ENCODE peak calls at places on chromosome 9, in nine cellular contexts. C, J, E, L, G, W, V, K and F are unnamed samples.

GRCh38 chr9:137051145-137051724 is 2.6 kb downstream of the ENTPD2 start:
- DNase-seq in C (no peak), J (no peak), E (no peak), L (no peak), G (no peak), W (no peak), V (no peak), K (no peak), F (no peak)

GRCh38 chr9:79986437-79986836 is 414.7 kb downstream of the TLE4 start:
- DNase-seq in C (no peak), J (no peak), E (no peak), L (no peak), G (no peak), W (no peak), V (no peak), K (no peak), F (no peak)

GRCh38 chr9:10605388-10605787 is 7.4 kb downstream of the PTPRD start:
- DNase-seq in C (no peak), J (no peak), E (no peak), L (no peak), G (no peak), W (no peak), V (no peak), K (no peak), F (no peak)

GRCh38 chr9:121483049-121483448 is 16.6 kb downstream of the GGTA1 start:
- DNase-seq in C (no peak), J (no peak), E (no peak), L (no peak), G (no peak), W (no peak), V (no peak), K (no peak), F (no peak)

GRCh38 chr9:4946937-4947336 is 38.1 kb upstream of the JAK2 start:
- DNase-seq in C (no peak), J (no peak), E (no peak), L (no peak), G (no peak), W (no peak), V (no peak), K (no peak), F (no peak)

GRCh38 chr9:110058304-110058953 is 149.5 kb downstream of the C9orf152 start:
- DNase-seq in C (no peak), J (peak; percentile 82), E (no peak), L (no peak), G (peak; percentile 61), W (peak; percentile 35), V (no peak), K (peak; percentile 38), F (no peak)

GRCh38 chr9:130834371-130835311 is at the start of gene ABL1:
- DNase-seq in C (peak; percentile 44), J (peak; percentile 96), E (no peak), L (peak; percentile 85), G (peak; percentile 82), W (peak; percentile 84), V (no peak), K (peak; percentile 24), F (no peak)

GRCh38 chr9:105341784-105342183 is 97.3 kb downstream of the SLC44A1 start:
- DNase-seq in C (no peak), J (no peak), E (no peak), L (no peak), G (peak; percentile 72), W (peak; percentile 14), V (no peak), K (peak; percentile 75), F (no peak)

GRCh38 chr9:124010303-124010664 is 1.3 kb upstream of the LHX2 start:
- DNase-seq in C (no peak), J (no peak), E (no peak), L (no peak), G (no peak), W (no peak), V (no peak), K (no peak), F (no peak)

GRCh38 chr9:137263506-137263905 is 8.4 kb downstream of the NELFB start:
- DNase-seq in C (no peak), J (no peak), E (no peak), L (no peak), G (no peak), W (no peak), V (no peak), K (no peak), F (no peak)

DNA sequence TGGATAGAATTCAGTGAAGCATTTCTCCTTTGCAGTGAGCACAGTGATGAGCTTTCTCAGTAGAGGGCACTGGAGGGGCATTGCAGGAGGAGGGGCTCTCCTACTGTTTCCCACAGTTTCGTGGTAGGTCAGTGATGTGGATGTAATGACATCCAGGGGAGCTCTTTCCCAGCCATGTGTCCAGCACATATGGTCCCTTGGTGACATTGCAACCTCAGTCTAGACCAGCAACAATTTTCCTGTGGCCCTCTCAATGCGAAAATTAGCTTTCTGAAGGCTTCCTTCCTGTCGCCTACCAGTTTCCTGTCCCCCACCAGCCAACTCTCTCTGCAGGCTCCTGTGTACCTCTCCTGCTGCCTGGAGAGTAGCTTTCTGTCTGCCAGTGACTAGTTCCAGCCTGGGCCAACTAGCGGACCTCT is 6.9 kb upstream of the PDCL start:
- DNase-seq in C (peak; percentile 8), J (no peak), E (no peak), L (no peak), G (no peak), W (no peak), V (no peak), K (no peak), F (no peak)
- TF ChIP-seq CTCF in C (no peak), J (no peak), E (no peak), L (no peak), G (no peak), W (no peak), V (peak; percentile 15), K (no peak), F (no peak)

DNA sequence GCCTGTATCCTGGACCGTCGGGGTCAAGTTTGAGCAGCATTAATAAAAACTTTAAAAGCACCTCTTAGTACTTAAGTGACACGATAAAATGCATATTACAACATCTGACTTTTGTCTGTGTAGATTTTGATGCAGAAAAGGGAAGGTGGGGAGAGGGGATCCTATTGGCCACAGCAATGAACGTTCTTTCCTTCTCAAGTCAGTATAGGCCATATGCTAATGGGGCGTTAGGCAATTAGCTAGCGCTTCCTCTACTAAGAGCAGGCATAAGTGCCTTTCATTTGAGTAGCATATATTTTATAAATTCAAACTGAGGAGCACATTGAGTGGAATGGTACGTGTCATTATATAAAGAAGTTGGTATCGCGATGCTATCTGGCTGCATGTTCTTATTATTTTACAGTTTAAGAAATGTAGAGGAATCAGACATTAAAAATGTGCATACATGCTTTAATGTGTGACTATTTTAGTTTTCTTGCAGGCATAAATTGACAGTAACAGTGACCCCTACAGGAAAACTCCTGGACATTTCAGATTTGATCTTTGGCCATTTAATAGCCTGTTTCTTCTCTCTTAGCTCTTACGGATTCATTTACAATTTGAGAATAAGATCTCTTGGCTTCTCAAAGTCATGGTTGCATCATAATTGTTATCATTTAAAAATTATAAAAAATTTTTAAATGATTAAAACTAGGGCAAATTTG is 1.1 kb upstream of the GNA14 start:
- DNase-seq in C (no peak), J (peak; percentile 22), E (no peak), L (no peak), G (peak; percentile 30), W (peak; percentile 18), V (no peak), K (no peak), F (no peak)
- TF ChIP-seq CTCF in C (no peak), J (no peak), E (peak; percentile 10), L (peak; percentile 30), G (peak; percentile 44), W (peak; percentile 47), V (peak; percentile 36), K (no peak), F (no peak)

GRCh38 chr9:117624106-117624505 is 80.1 kb upstream of the TLR4 start:
- DNase-seq in C (no peak), J (no peak), E (no peak), L (no peak), G (no peak), W (no peak), V (no peak), K (no peak), F (no peak)

GRCh38 chr9:117625154-117625553 is 79.0 kb upstream of the TLR4 start:
- DNase-seq in C (no peak), J (no peak), E (no peak), L (no peak), G (no peak), W (no peak), V (no peak), K (no peak), F (no peak)

GRCh38 chr9:117616436-117616835 is 87.8 kb upstream of the TLR4 start:
- DNase-seq in C (no peak), J (no peak), E (no peak), L (no peak), G (no peak), W (no peak), V (no peak), K (no peak), F (no peak)

DNA sequence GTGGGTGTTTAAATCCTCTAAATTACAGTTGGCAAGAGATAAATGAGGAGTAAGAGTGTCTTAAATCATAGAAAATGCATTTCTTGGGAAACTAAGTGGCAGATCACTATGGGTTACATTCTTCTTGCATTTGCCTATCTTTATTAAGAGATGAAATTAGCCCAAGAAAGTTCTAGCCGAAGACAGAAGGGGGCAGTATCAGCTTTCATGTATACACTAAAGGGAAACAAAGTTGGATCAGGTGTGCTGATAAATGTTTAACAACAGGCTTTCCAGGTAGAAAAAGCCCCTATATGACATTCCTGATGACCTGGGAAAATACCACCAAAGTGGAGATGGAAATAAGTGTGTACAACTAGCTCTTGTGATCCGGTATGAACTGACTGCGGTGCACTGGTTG is 81.9 kb upstream of the TLR4 start:
- DNase-seq in C (no peak), J (no peak), E (no peak), L (no peak), G (no peak), W (no peak), V (no peak), K (no peak), F (no peak)
- TF ChIP-seq CTCF in C (no peak), J (peak; percentile 12), E (no peak), L (no peak), G (no peak), W (no peak), V (no peak), K (peak; percentile 29), F (no peak)

DNA sequence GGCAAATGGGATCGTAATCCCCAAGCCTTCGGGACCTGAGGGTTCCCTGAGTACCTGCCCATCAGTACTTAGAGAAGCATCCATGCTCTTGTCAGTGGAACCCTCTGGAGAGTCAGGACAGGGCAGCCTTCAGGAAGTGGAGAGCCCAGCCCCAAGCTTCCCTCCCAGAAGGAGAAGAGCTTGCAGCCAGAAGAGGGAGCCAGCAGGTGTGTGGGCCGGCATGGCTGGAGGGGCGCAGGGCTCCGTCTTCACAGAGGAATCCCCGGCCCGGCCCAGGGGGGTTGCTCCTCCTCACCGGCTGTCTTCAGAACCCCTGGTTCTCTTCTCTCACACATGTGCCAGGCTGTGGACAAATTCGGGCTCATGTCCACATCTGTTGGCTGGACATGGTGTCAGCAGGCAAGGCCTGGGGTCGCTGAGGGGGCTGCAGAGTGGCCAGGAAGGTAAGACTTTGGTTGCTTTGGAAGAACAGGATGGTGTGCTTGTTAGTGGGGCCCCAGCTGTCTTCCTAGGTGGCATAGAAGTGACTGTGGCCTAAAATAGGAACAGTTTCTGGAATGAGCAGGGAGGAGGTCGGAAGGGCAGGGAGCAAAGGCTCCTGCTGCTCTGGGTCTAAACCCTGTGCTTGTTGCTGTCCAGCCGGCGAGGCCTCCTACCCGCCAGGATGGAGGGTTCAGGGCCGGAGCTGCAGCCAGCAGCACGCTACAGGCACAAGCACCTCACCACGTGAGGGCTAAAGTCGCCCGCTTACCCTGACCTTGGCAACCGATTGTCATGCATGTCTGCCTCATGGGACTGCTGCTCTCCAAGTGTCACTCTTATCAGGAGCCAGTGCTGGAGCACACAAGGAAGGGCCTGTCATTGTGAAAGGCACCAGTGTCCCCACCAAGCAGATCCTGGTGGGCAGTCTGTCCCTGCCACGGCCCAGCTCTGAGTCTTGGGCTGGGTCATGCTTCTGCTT is 58.7 kb upstream of the RXRA start:
- DNase-seq in C (no peak), J (no peak), E (no peak), L (no peak), G (no peak), W (no peak), V (no peak), K (peak; percentile 24), F (no peak)
- TF ChIP-seq CTCF in C (no peak), J (no peak), E (peak; percentile 26), L (no peak), G (peak; percentile 25), W (no peak), V (peak; percentile 4), K (no peak), F (no peak)